ENCODE peak calls at places on chromosomes 4 and X, in seven cellular contexts. Y is PC-3, X is RWPE1, P is left ventricle myocardium inferior, C is dorsolateral prefrontal cortex, G is glutamatergic neuron, L is heart right ventricle. Q is an unnamed sample.

GRCh38 chrX:49171752-49172279 is at the start of gene PLP2:
- DNase-seq in Y (peak), X (peak), P (peak), C (no peak), G (peak), L (no peak), Q (no peak)

GRCh38 chr4:4946416-4946815 is 72.8 kb downstream of the CYTL1 start:
- DNase-seq in Y (no peak), X (no peak), P (no peak), C (no peak), G (no peak), L (no peak), Q (no peak)

GRCh38 chr4:81472249-81473085 is 760 bp upstream of the RASGEF1B start:
- DNase-seq in Y (no peak), X (peak), P (peak), C (no peak), G (peak), L (peak), Q (no peak)

GRCh38 chrX:87697409-87697808 is 179.8 kb downstream of the KLHL4 start:
- DNase-seq in Y (peak), X (no peak), P (no peak), C (no peak), G (no peak), L (no peak), Q (no peak)

GRCh38 chrX:71629467-71629866 is 11.2 kb upstream of the CXCR3 start:
- DNase-seq in Y (no peak), X (no peak), P (no peak), C (no peak), G (no peak), L (no peak), Q (no peak)

GRCh38 chrX:49792376-49792775 is 36.7 kb upstream of the PAGE4 start:
- DNase-seq in Y (peak), X (no peak), P (no peak), C (no peak), G (no peak), L (no peak), Q (no peak)

GRCh38 chr4:10074767-10075105 is 41.9 kb downstream of the WDR1 start:
- DNase-seq in Y (peak), X (peak), P (peak), C (peak), G (no peak), L (no peak), Q (no peak)

GRCh38 chr4:43512253-43512652 is 619.7 kb downstream of the GRXCR1 start:
- DNase-seq in Y (peak), X (peak), P (no peak), C (no peak), G (no peak), L (no peak), Q (no peak)

GRCh38 chr4:37684154-37684553 is 2.0 kb downstream of the RELL1 start:
- DNase-seq in Y (no peak), X (no peak), P (no peak), C (no peak), G (no peak), L (no peak), Q (no peak)

GRCh38 chr4:6917445-6918241 is 8.0 kb downstream of the TBC1D14 start:
- DNase-seq in Y (peak), X (no peak), P (peak), C (no peak), G (peak), L (peak), Q (no peak)

GRCh38 chr4:37068580-37068979 is 176.0 kb upstream of the NWD2 start:
- DNase-seq in Y (no peak), X (no peak), P (no peak), C (no peak), G (peak), L (no peak), Q (no peak)

GRCh38 chr4:166435449-166435848 is 562.4 kb downstream of the TLL1 start:
- DNase-seq in Y (peak), X (peak), P (no peak), C (no peak), G (no peak), L (no peak), Q (no peak)

GRCh38 chrX:57906790-57907189 is 3.5 kb downstream of the ZXDA start:
- DNase-seq in Y (no peak), X (no peak), P (no peak), C (no peak), G (no peak), L (no peak), Q (no peak)

GRCh38 chr4:87608229-87608628 is at the start of gene DSPP:
- DNase-seq in Y (no peak), X (no peak), P (no peak), C (no peak), G (no peak), L (no peak), Q (no peak)

GRCh38 chrX:134806707-134807038 is 148.4 kb upstream of the PLAC1 start:
- DNase-seq in Y (no peak), X (no peak), P (no peak), C (no peak), G (no peak), L (no peak), Q (no peak)

GRCh38 chrX:49001521-49002090 is 458 bp downstream of the GRIPAP1 start:
- DNase-seq in Y (peak), X (peak), P (no peak), C (no peak), G (peak), L (peak), Q (no peak)

GRCh38 chr4:149845643-149846208 is 30.1 kb upstream of the IQCM start:
- DNase-seq in Y (no peak), X (no peak), P (no peak), C (no peak), G (no peak), L (no peak), Q (no peak)

GRCh38 chrX:47321386-47321785 is 49.0 kb upstream of the ZNF157 start:
- DNase-seq in Y (no peak), X (no peak), P (peak), C (peak), G (peak), L (peak), Q (peak)

GRCh38 chrX:41350150-41350975 is 16.4 kb downstream of the DDX3X start:
- DNase-seq in Y (peak), X (no peak), P (no peak), C (no peak), G (no peak), L (no peak), Q (no peak)

GRCh38 chr4:17535906-17536305 is 20.9 kb downstream of the CLRN2 start:
- DNase-seq in Y (no peak), X (no peak), P (no peak), C (no peak), G (no peak), L (no peak), Q (no peak)

GRCh38 chr4:99574530-99575314 is at the start of gene MTTP:
- DNase-seq in Y (no peak), X (no peak), P (no peak), C (no peak), G (no peak), L (no peak), Q (no peak)

GRCh38 chrX:104310084-104310483 is 55.4 kb upstream of the ESX1 start:
- DNase-seq in Y (peak), X (peak), P (no peak), C (peak), G (no peak), L (no peak), Q (no peak)

GRCh38 chr4:17934286-17934685 is 87.3 kb downstream of the LCORL start:
- DNase-seq in Y (no peak), X (no peak), P (no peak), C (no peak), G (no peak), L (no peak), Q (no peak)

GRCh38 chrX:111435469-111435868 is 23.5 kb upstream of the DCX start:
- DNase-seq in Y (no peak), X (no peak), P (no peak), C (no peak), G (no peak), L (no peak), Q (no peak)

GRCh38 chr4:62398318-62398717 is 1198.2 kb downstream of the ADGRL3 start:
- DNase-seq in Y (no peak), X (no peak), P (no peak), C (no peak), G (no peak), L (no peak), Q (no peak)

GRCh38 chr4:6538586-6538985 is 36.4 kb upstream of the MAN2B2 start:
- DNase-seq in Y (no peak), X (no peak), P (no peak), C (peak), G (no peak), L (no peak), Q (no peak)

GRCh38 chrX:52363247-52363883 is 5.5 kb upstream of the XAGE2 start:
- DNase-seq in Y (no peak), X (no peak), P (no peak), C (no peak), G (no peak), L (no peak), Q (no peak)

GRCh38 chr4:15921592-15921932 is 17.0 kb downstream of the FGFBP1 start:
- DNase-seq in Y (no peak), X (no peak), P (no peak), C (no peak), G (no peak), L (no peak), Q (no peak)

GRCh38 chr4:108350332-108350731 is 181.6 kb upstream of the LEF1 start:
- DNase-seq in Y (no peak), X (no peak), P (no peak), C (no peak), G (no peak), L (no peak), Q (no peak)

GRCh38 chr4:16066586-16067128 is 17.2 kb downstream of the PROM1 start:
- DNase-seq in Y (no peak), X (no peak), P (no peak), C (no peak), G (no peak), L (no peak), Q (no peak)

GRCh38 chr4:80125252-80126177 is 52.5 kb upstream of the ANTXR2 start:
- DNase-seq in Y (peak), X (peak), P (no peak), C (no peak), G (no peak), L (no peak), Q (no peak)

GRCh38 chr4:123449780-123450179 is 53.2 kb downstream of the SPRY1 start:
- DNase-seq in Y (peak), X (peak), P (no peak), C (no peak), G (no peak), L (no peak), Q (no peak)

GRCh38 chr4:55013431-55013955 is 111.9 kb downstream of the KDR start:
- DNase-seq in Y (peak), X (no peak), P (no peak), C (no peak), G (no peak), L (no peak), Q (no peak)

GRCh38 chr4:124564121-124564520 is 148.4 kb downstream of the ANKRD50 start:
- DNase-seq in Y (no peak), X (no peak), P (no peak), C (no peak), G (no peak), L (no peak), Q (no peak)

GRCh38 chr4:124322234-124322831 is 390.2 kb downstream of the ANKRD50 start:
- DNase-seq in Y (peak), X (peak), P (no peak), C (no peak), G (no peak), L (no peak), Q (no peak)

GRCh38 chrX:20140410-20140809 is 1.2 kb downstream of the EIF1AX start:
- DNase-seq in Y (no peak), X (no peak), P (no peak), C (no peak), G (no peak), L (no peak), Q (no peak)

GRCh38 chr4:13611283-13611842 is 16.2 kb downstream of the BOD1L1 start:
- DNase-seq in Y (no peak), X (no peak), P (no peak), C (no peak), G (no peak), L (peak), Q (no peak)

GRCh38 chr4:169464080-169464479 is 148.3 kb downstream of the NEK1 start:
- DNase-seq in Y (no peak), X (no peak), P (no peak), C (no peak), G (no peak), L (no peak), Q (no peak)

GRCh38 chrX:17669458-17669857 is 67.8 kb upstream of the SCML1 start:
- DNase-seq in Y (no peak), X (no peak), P (no peak), C (no peak), G (no peak), L (no peak), Q (no peak)
- TF ChIP-seq CTCF in Y (no peak), X (no peak), P (no peak), C (no peak), G (no peak), L (no peak), Q (peak)

GRCh38 chr4:158253350-158253980 is 43.2 kb downstream of the TMEM144 start:
- DNase-seq in Y (peak), X (peak), P (no peak), C (no peak), G (peak), L (peak), Q (peak)
- TF ChIP-seq CTCF in Y (peak), X (peak), P (peak), C (peak), G (peak), L (peak), Q (peak)

GRCh38 chrX:53445977-53446376 is 11.8 kb upstream of the HSD17B10 start:
- DNase-seq in Y (peak), X (no peak), P (no peak), C (no peak), G (peak), L (no peak), Q (no peak)
- TF ChIP-seq CTCF in Y (peak), X (peak), P (peak), C (peak), G (peak), L (peak), Q (peak)

GRCh38 chr4:105257817-105258495 is 111.3 kb downstream of the TET2 start:
- DNase-seq in Y (peak), X (no peak), P (no peak), C (no peak), G (no peak), L (no peak), Q (no peak)
- TF ChIP-seq CTCF in Y (peak), X (no peak), P (no peak), C (no peak), G (no peak), L (no peak), Q (no peak)

GRCh38 chrX:140503714-140504351 is 1.0 kb downstream of the SOX3 start:
- DNase-seq in Y (no peak), X (no peak), P (no peak), C (no peak), G (peak), L (no peak), Q (peak)
- TF ChIP-seq CTCF in Y (no peak), X (no peak), P (peak), C (no peak), G (no peak), L (no peak), Q (peak)

Q was measured in progenitor cell of endocrine pancreas.